ENCODE peak calls at places on chromosomes 2 and 18, in nine cellular contexts. N is kidney glomerular epithelial cell; D is CD4-positive, CD25-positive, alpha-beta regulatory T cell; W is HS-5; M is HTR-8/SVneo; K is CD4-positive, alpha-beta T cell; F is GM19239; C is HEK293T; U is DMS53. Q is an unnamed sample.

GRCh38 chr2:60414731-60415130 is 138.7 kb downstream of the BCL11A start:
- DNase-seq in N (no peak), W (peak), U (peak), K (no peak), F (no peak), D (no peak), M (no peak), C (no peak), Q (no peak)

GRCh38 chr18:10860937-10861336 is 288.4 kb downstream of the PIEZO2 start:
- DNase-seq in F (no peak), W (no peak), K (no peak), M (no peak), N (peak), C (no peak), D (no peak), U (no peak), Q (no peak)

GRCh38 chr2:193907561-193907960 is 1712.8 kb upstream of the TMEFF2 start:
- DNase-seq in F (no peak), N (no peak), K (no peak), D (no peak), W (no peak), C (no peak), M (no peak), U (no peak), Q (no peak)

GRCh38 chr18:12769644-12770440 is 67.0 kb downstream of the PSMG2 start:
- DNase-seq in K (no peak), U (no peak), C (no peak), N (no peak), M (no peak), D (no peak), W (no peak), F (no peak), Q (no peak)

GRCh38 chr2:185385157-185385556 is 353.4 kb upstream of the FSIP2 start:
- DNase-seq in D (no peak), N (peak), C (no peak), K (no peak), M (no peak), F (no peak), W (no peak), U (peak), Q (no peak)

GRCh38 chr2:97348841-97349240 is 235.9 kb downstream of the ANKRD36 start:
- DNase-seq in M (no peak), N (no peak), F (no peak), K (no peak), W (no peak), C (no peak), U (no peak), D (no peak), Q (no peak)

GRCh38 chr2:173815778-173816177 is 149.4 kb downstream of the SP3 start:
- DNase-seq in U (no peak), N (no peak), M (no peak), W (no peak), K (no peak), C (no peak), F (no peak), D (no peak), Q (peak)

GRCh38 chr18:56565596-56566355 is 72.6 kb downstream of the TXNL1 start:
- DNase-seq in U (no peak), W (peak), C (no peak), K (no peak), M (no peak), N (no peak), D (no peak), F (no peak), Q (peak)

GRCh38 chr2:95034221-95034620 is 8.7 kb downstream of the MAL start:
- DNase-seq in K (no peak), W (no peak), U (no peak), N (no peak), D (no peak), F (no peak), C (no peak), M (peak), Q (peak)

GRCh38 chr2:123080331-123080730 is 944.8 kb upstream of the CNTNAP5 start:
- DNase-seq in D (no peak), C (no peak), N (no peak), W (no peak), F (no peak), U (peak), K (no peak), M (no peak), Q (peak)

GRCh38 chr2:240916571-240917008 is 10.5 kb downstream of the CROCC2 start:
- DNase-seq in K (no peak), C (no peak), D (no peak), W (peak), N (no peak), F (no peak), U (no peak), M (peak), Q (peak)

GRCh38 chr2:29174937-29175336 is 59.7 kb downstream of the CLIP4 start:
- DNase-seq in F (no peak), K (no peak), M (no peak), D (no peak), W (no peak), U (no peak), N (no peak), C (no peak), Q (no peak)

GRCh38 chr2:55013936-55014335 is 36.3 kb downstream of the RTN4 start:
- DNase-seq in N (no peak), D (no peak), W (no peak), K (no peak), C (no peak), U (no peak), M (no peak), F (no peak), Q (no peak)

GRCh38 chr2:152874955-152875354 is 156.5 kb downstream of the ARL6IP6 start:
- DNase-seq in U (no peak), D (no peak), N (no peak), W (no peak), K (no peak), M (no peak), F (no peak), C (no peak), Q (no peak)

GRCh38 chr2:195879153-195879552 is 189.5 kb downstream of the DNAH7 start:
- DNase-seq in W (no peak), M (no peak), C (no peak), U (no peak), K (no peak), F (no peak), N (no peak), D (no peak), Q (no peak)

GRCh38 chr18:64287926-64288325 is 139.0 kb upstream of the LINC00305 start:
- DNase-seq in N (no peak), D (no peak), K (no peak), U (no peak), W (no peak), M (no peak), C (no peak), F (no peak), Q (no peak)

GRCh38 chr2:55029098-55029497 is 21.2 kb downstream of the RTN4 start:
- DNase-seq in W (no peak), F (no peak), K (no peak), N (no peak), D (no peak), U (no peak), C (no peak), M (no peak), Q (no peak)